ENCODE peak calls at places on chromosomes 2 and 18, in six cellular contexts. A is GM12878, B is endothelial cell of umbilical vein, P is Peyer's patch, F is H1, L is HepG2. N is an unnamed sample.

GRCh38 chr18:28854964-28855363 is 678.0 kb upstream of the CDH2 start:
- DNase-seq in P (no peak), L (no peak), B (no peak), F (no peak), A (no peak), N (no peak)

GRCh38 chr2:121102949-121103348 is 182.1 kb downstream of the TFCP2L1 start:
- DNase-seq in P (no peak), L (no peak), F (no peak), A (no peak), B (no peak), N (no peak)

GRCh38 chr18:79377187-79377891 is 18.4 kb upstream of the NFATC1 start:
- DNase-seq in B (no peak), P (no peak), F (no peak), A (no peak), L (no peak), N (peak)

GRCh38 chr2:55391615-55392242 is 27.9 kb downstream of the CCDC88A start:
- DNase-seq in B (no peak), A (no peak), P (no peak), F (no peak), L (no peak), N (no peak)

GRCh38 chr2:11305958-11306357 is 38.5 kb downstream of the ROCK2 start:
- DNase-seq in P (no peak), A (no peak), B (no peak), F (no peak), L (no peak), N (no peak)

GRCh38 chr18:8844721-8845148 is 139.4 kb downstream of the MTCL1 start:
- DNase-seq in A (no peak), F (no peak), P (no peak), B (no peak), L (no peak), N (no peak)

GRCh38 chr18:48841381-48842258 is 109.1 kb downstream of the SMAD7 start:
- DNase-seq in L (peak), F (no peak), P (peak), B (peak), A (no peak), N (no peak)

GRCh38 chr2:30865218-30865617 is 58.0 kb upstream of the CAPN13 start:
- DNase-seq in F (no peak), A (no peak), P (no peak), B (no peak), L (no peak), N (no peak)

GRCh38 chr2:38178142-38178541 is 102.2 kb upstream of the CYP1B1 start:
- DNase-seq in B (no peak), L (no peak), P (no peak), F (no peak), A (no peak), N (peak)

GRCh38 chr2:196294510-196294909 is 123.1 kb upstream of the STK17B start:
- DNase-seq in L (no peak), F (no peak), P (no peak), B (no peak), A (no peak), N (no peak)

GRCh38 chr18:55354795-55355194 is 233.2 kb downstream of the TCF4 start:
- DNase-seq in F (no peak), P (no peak), L (no peak), B (no peak), A (no peak), N (no peak)

GRCh38 chr2:65000619-65001018 is 11.4 kb downstream of the SLC1A4 start:
- DNase-seq in B (no peak), L (no peak), A (no peak), F (no peak), P (no peak), N (no peak)

GRCh38 chr2:183209395-183210028 is 85.3 kb downstream of the NUP35 start:
- DNase-seq in P (no peak), F (no peak), B (no peak), A (no peak), L (no peak), N (no peak)

GRCh38 chr2:80169811-80170594 is 134.5 kb downstream of the LRRTM1 start:
- DNase-seq in P (no peak), F (no peak), B (no peak), A (no peak), L (no peak), N (no peak)

GRCh38 chr2:45951025-45951737 is 299.7 kb downstream of the PRKCE start:
- DNase-seq in P (no peak), B (no peak), F (no peak), A (no peak), L (no peak), N (no peak)

GRCh38 chr2:237873382-237873781 is 14.0 kb downstream of the RAMP1 start:
- DNase-seq in L (no peak), F (no peak), B (no peak), A (no peak), P (no peak), N (no peak)

GRCh38 chr2:182715121-182715895 is 749 bp upstream of the DNAJC10 start:
- DNase-seq in F (no peak), B (no peak), P (no peak), A (no peak), L (peak), N (no peak)

GRCh38 chr2:47173986-47174730 is 19.1 kb upstream of the STPG4 start:
- DNase-seq in F (no peak), P (no peak), L (no peak), A (no peak), B (peak), N (no peak)

GRCh38 chr18:25895518-25895917 is 194.9 kb downstream of the SS18 start:
- DNase-seq in B (no peak), F (no peak), L (no peak), A (no peak), P (no peak), N (no peak)

GRCh38 chr18:79531386-79531785 is 135.7 kb downstream of the NFATC1 start:
- DNase-seq in B (no peak), P (peak), A (no peak), L (no peak), F (no peak), N (peak)

GRCh38 chr18:23032030-23032582 is 99.0 kb downstream of the RBBP8 start:
- DNase-seq in L (no peak), A (no peak), F (no peak), P (no peak), B (peak), N (no peak)

GRCh38 chr2:76391663-76392062 is 680.9 kb upstream of the GCFC2 start:
- DNase-seq in F (no peak), P (no peak), B (no peak), A (no peak), L (peak), N (no peak)

GRCh38 chr18:24791736-24792135 is 331.3 kb downstream of the HRH4 start:
- DNase-seq in L (no peak), B (no peak), F (no peak), P (no peak), A (no peak), N (no peak)

GRCh38 chr2:10884530-10885478 is 26.9 kb upstream of the KCNF1 start:
- DNase-seq in A (peak), F (no peak), P (no peak), L (peak), B (no peak), N (no peak)

GRCh38 chr18:160831-161570 is 2.6 kb downstream of the USP14 start:
- DNase-seq in F (no peak), L (no peak), A (no peak), B (no peak), P (no peak), N (no peak)

GRCh38 chr2:173948198-173948597 is 17.0 kb downstream of the SP3 start:
- DNase-seq in A (no peak), L (no peak), B (no peak), F (no peak), P (no peak), N (no peak)

GRCh38 chr2:127074358-127074757 is 32.6 kb downstream of the BIN1 start:
- DNase-seq in A (no peak), P (no peak), L (no peak), F (no peak), B (no peak), N (no peak)

GRCh38 chr2:127072970-127073369 is 34.0 kb downstream of the BIN1 start:
- DNase-seq in P (no peak), B (no peak), F (no peak), L (no peak), A (no peak), N (no peak)

GRCh38 chr2:127071901-127072328 is 35.0 kb downstream of the BIN1 start:
- DNase-seq in P (no peak), A (no peak), F (no peak), B (no peak), L (peak), N (no peak)

GRCh38 chr2:127070221-127070620 is 36.7 kb downstream of the BIN1 start:
- DNase-seq in L (no peak), F (no peak), A (no peak), P (no peak), B (no peak), N (no peak)

GRCh38 chr2:127072380-127072779 is 34.6 kb downstream of the BIN1 start:
- DNase-seq in B (no peak), L (no peak), A (no peak), P (no peak), F (no peak), N (no peak)
- H3K27ac ChIP-seq in B (no peak), L (no peak), A (no peak), P (no peak), F (no peak), N (no peak)

GRCh38 chr18:5627756-5628511 is 84.1 kb upstream of the EPB41L3 start:
- DNase-seq in B (peak), F (no peak), A (no peak), L (no peak), P (peak), N (no peak)

GRCh38 chr18:5630057-5630765 is 86.4 kb upstream of the EPB41L3 start:
- DNase-seq in P (peak), A (no peak), B (peak), F (peak), L (no peak), N (peak)

GRCh38 chr18:5626130-5626880 is 82.5 kb upstream of the EPB41L3 start:
- DNase-seq in L (no peak), F (no peak), A (no peak), B (no peak), P (no peak), N (no peak)

GRCh38 chr18:5630766-5631413 is 87.1 kb upstream of the EPB41L3 start:
- DNase-seq in P (no peak), A (no peak), B (no peak), F (no peak), L (no peak), N (no peak)

DNA sequence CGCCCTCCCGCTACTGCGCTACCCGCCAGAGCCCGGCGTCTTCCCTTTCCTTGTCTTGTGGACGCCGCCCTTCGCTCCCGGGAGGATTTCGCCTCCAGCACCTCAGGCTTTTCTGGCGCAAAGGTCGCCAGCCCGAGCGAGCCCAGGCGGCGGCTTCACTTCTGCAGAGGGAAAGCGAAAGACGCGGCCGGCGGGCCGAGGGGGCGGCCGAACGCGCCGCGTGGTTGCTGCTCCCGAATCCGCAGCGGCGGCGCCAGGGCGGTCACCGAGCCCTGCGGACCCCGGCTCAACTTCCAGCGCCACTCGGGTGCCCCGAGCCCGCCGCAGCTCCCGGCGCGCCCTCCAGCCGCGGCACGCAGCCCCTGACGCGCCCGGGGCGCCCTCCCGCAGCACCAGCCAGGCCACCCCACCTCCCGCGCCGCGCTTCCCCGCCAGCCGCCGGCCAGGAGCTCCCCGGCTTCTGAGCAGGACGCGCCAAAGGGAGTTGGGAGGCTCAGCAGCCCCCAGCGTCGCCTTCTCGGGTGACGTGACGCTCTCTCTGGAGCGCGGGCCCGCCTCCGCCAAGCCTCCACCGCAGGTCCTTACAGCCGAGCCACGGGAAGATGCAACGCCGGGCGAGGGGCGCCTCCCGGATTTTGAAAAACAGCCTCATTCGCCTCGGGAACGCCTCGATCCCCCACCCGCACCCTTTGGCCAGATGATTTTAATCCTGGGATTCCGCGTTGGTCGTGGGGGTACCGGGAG is 84.9 kb upstream of the EPB41L3 start:
- DNase-seq in F (no peak), L (no peak), A (no peak), B (peak), P (peak), N (peak)
- TF ChIP-seq POLR2A in F (no peak), L (no peak), A (no peak), B (no peak), P (peak), N (no peak)

GRCh38 chr2:189409136-189409535 is 32.1 kb upstream of the WDR75 start:
- DNase-seq in P (no peak), L (no peak), A (no peak), B (peak), F (no peak), N (no peak)

GRCh38 chr2:189409647-189410046 is 31.6 kb upstream of the WDR75 start:
- DNase-seq in L (no peak), B (peak), P (no peak), F (no peak), A (no peak), N (no peak)

GRCh38 chr2:189413249-189413648 is 28.0 kb upstream of the WDR75 start:
- DNase-seq in B (no peak), P (no peak), L (no peak), A (no peak), F (no peak), N (no peak)

GRCh38 chr2:189412330-189412953 is 28.8 kb upstream of the WDR75 start:
- DNase-seq in B (peak), A (no peak), P (no peak), L (peak), F (no peak), N (no peak)

DNA sequence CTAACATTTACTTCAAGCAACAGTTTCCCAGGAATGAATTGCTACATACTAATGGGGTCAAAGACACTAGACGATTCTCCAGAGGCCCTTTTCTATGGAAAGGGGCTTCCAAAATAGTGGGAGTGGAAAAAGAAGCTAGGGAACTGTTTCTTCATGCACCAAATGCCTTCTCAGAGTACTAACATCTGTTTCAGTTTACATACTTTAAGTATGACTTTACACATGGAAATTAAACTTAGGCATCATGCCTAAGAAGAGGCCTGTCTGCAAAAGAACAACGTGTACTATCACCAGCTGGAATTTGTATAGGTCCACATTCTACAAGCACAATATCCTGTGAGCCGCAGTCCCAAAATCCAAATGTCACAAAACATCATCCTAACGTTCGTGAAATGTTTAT is 29.4 kb upstream of the WDR75 start:
- DNase-seq in A (no peak), L (no peak), B (peak), F (no peak), P (no peak), N (no peak)
- H3K27ac ChIP-seq in A (no peak), L (no peak), B (no peak), F (no peak), P (no peak), N (no peak)

DNA sequence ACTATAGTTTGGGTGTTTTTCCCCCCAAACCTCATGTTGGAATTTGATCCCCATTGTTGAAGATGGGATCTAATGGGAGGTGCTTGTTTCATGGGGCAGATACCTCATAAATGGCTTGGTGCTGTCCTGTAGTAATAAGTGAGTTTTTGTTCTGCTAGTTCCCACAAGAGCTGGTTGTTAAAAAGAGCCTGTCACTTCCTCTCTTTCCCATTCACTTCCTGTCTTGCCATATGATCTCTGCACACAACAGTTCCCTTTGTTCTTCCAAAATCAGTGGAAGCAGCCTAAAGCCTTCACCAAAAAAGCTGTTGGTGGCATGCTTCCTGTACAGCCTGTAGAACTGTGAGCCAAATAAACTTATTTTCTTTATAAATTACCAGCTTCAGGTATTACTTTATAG is 768.2 kb upstream of the VRK2 start:
- DNase-seq in P (no peak), F (no peak), L (no peak), B (peak), A (no peak), N (no peak)
- TF ChIP-seq POLR2A in P (no peak), F (no peak), L (no peak), B (no peak), A (no peak), N (no peak)

DNA sequence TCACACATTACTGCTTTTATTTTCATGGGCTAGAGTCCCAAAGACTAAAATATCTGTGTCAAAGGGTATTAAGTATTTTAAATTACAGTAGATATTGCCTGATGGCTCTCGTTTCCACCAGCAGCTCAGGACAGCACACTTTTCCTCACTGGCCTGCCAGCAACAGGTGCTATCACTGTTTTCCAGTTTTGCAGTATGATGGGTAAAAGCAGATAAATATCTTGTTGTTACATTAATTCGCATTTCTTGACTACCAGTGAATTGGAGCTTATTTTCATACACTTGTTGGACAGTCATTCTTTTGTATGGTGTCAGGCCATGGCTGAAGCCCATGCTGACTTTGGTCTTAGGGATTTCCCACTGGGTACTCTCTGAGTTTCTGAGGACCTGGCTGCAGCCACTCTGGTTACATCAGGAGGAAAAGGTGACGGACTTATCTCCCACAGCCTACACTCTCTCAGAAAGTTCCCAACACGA is 4.8 kb downstream of the APOB start:
- DNase-seq in L (no peak), F (no peak), B (no peak), A (no peak), P (no peak), N (no peak)
- H3K27ac ChIP-seq in L (peak), F (no peak), B (no peak), A (no peak), P (no peak), N (no peak)

DNA sequence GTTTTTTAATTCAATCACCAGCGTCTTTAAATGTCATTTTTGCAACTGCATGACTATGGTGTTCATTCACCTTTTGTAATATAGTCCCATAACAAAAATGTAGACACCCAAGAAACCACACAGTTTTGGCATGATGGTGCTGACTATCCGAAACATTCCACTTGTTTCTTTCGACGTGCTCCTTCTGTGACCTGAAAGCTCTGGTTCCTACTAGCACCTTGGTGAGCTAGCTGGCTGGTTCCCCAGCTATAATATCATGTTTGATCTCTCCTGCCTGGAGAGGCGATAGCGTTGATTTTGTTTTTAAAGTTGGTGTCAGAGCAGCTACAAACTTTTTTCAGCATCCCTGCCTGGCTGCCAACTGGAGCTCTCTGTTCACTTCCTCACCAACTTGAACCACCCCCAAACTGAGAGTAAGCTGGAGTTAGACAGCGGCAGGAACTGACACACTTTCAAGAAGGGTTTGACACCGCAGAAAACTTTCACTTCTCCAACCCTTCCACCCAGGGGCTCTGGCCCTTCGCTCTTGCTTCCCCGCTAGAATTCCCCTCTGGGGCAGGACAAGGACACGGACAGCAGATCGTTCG is 1.1 kb downstream of the ATAD2B start:
- DNase-seq in B (peak), F (no peak), P (no peak), L (peak), A (peak), N (peak)
- TF ChIP-seq POLR2A in B (no peak), F (no peak), P (no peak), L (no peak), A (peak), N (peak)

GRCh38 chr2:95058989-95059601 is 33.6 kb downstream of the MAL start:
- DNase-seq in A (no peak), B (no peak), L (no peak), F (no peak), P (peak), N (no peak)

GRCh38 chr2:95057535-95058453 is 32.3 kb downstream of the MAL start:
- DNase-seq in P (no peak), F (no peak), L (peak), A (no peak), B (no peak), N (no peak)

GRCh38 chr2:95058466-95058988 is 33.0 kb downstream of the MAL start:
- DNase-seq in F (no peak), B (no peak), P (peak), A (no peak), L (no peak), N (no peak)

GRCh38 chr2:95056044-95056443 is 30.5 kb downstream of the MAL start:
- DNase-seq in L (no peak), F (no peak), B (no peak), P (peak), A (no peak), N (no peak)

GRCh38 chr2:95056461-95057459 is 31.3 kb downstream of the MAL start:
- DNase-seq in A (no peak), L (peak), P (no peak), F (no peak), B (no peak), N (no peak)
- H3K27ac ChIP-seq in A (no peak), L (no peak), P (no peak), F (no peak), B (no peak), N (no peak)